ENCODE peak calls at places on chromosome 21, in eight cellular contexts. M, E, F, P, K, L, V and G are unnamed samples.

GRCh38 chr21:19236209-19236608 is 832.6 kb upstream of the TMPRSS15 start:
- DNase-seq in M (no peak), E (no peak), F (no peak), P (peak; percentile 10), K (no peak), L (no peak), V (no peak), G (no peak)

GRCh38 chr21:35084869-35085268 is 35.8 kb upstream of the RUNX1 start:
- DNase-seq in M (no peak), E (peak; percentile 99), F (no peak), P (peak; percentile 95), K (no peak), L (no peak), V (no peak), G (peak; percentile 89)

GRCh38 chr21:35020902-35021301 is 28.2 kb downstream of the RUNX1 start:
- DNase-seq in M (no peak), E (peak; percentile 60), F (no peak), P (peak; percentile 61), K (no peak), L (no peak), V (no peak), G (peak; percentile 41)

GRCh38 chr21:46004168-46004861 is 22.7 kb downstream of the COL6A1 start:
- DNase-seq in M (no peak), E (no peak), F (no peak), P (no peak), K (peak; percentile 19), L (peak; percentile 55), V (no peak), G (no peak)

GRCh38 chr21:18498428-18498827 is 94.8 kb upstream of the TMPRSS15 start:
- DNase-seq in M (no peak), E (no peak), F (no peak), P (no peak), K (no peak), L (no peak), V (no peak), G (no peak)

GRCh38 chr21:17105972-17106371 is 406.9 kb upstream of the CXADR start:
- DNase-seq in M (no peak), E (no peak), F (no peak), P (no peak), K (no peak), L (no peak), V (no peak), G (no peak)

GRCh38 chr21:38322551-38322950 is 65.8 kb downstream of the KCNJ15 start:
- DNase-seq in M (no peak), E (peak; percentile 51), F (no peak), P (no peak), K (no peak), L (no peak), V (no peak), G (peak; percentile 58)

GRCh38 chr21:18155508-18156193 is 89.0 kb upstream of the CHODL start:
- DNase-seq in M (no peak), E (peak; percentile 36), F (no peak), P (peak; percentile 9), K (no peak), L (no peak), V (no peak), G (no peak)

GRCh38 chr21:38956791-38957571 is 151.3 kb downstream of the ETS2 start:
- DNase-seq in M (peak; percentile 50), E (peak; percentile 41), F (no peak), P (no peak), K (no peak), L (no peak), V (no peak), G (no peak)

GRCh38 chr21:32181415-32181814 is 97.4 kb downstream of the MIS18A start:
- DNase-seq in M (no peak), E (no peak), F (no peak), P (no peak), K (no peak), L (no peak), V (no peak), G (no peak)

GRCh38 chr21:31733521-31734149 is 1.7 kb upstream of the SCAF4 start:
- DNase-seq in M (no peak), E (no peak), F (peak; percentile 33), P (no peak), K (no peak), L (no peak), V (no peak), G (no peak)

GRCh38 chr21:39612233-39613028 is at the start of gene B3GALT5:
- DNase-seq in M (peak; percentile 66), E (peak; percentile 72), F (peak; percentile 88), P (peak; percentile 45), K (no peak), L (no peak), V (no peak), G (no peak)

GRCh38 chr21:16634522-16634914 is 878.3 kb upstream of the CXADR start:
- DNase-seq in M (no peak), E (no peak), F (no peak), P (no peak), K (no peak), L (no peak), V (no peak), G (no peak)

GRCh38 chr21:29676395-29676794 is 263.4 kb downstream of the GRIK1 start:
- DNase-seq in M (no peak), E (no peak), F (no peak), P (no peak), K (no peak), L (no peak), V (no peak), G (no peak)

GRCh38 chr21:30434033-30434631 is 4.1 kb downstream of the KRTAP13-4 start:
- DNase-seq in M (peak; percentile 48), E (peak; percentile 0), F (peak; percentile 33), P (peak; percentile 78), K (no peak), L (no peak), V (no peak), G (no peak)

GRCh38 chr21:35367558-35367957 is 318.5 kb upstream of the RUNX1 start:
- DNase-seq in M (no peak), E (no peak), F (no peak), P (no peak), K (no peak), L (no peak), V (no peak), G (no peak)

GRCh38 chr21:38301321-38302214 is 44.8 kb downstream of the KCNJ15 start:
- DNase-seq in M (no peak), E (no peak), F (no peak), P (no peak), K (no peak), L (no peak), V (no peak), G (no peak)

GRCh38 chr21:30612132-30612531 is 1.6 kb downstream of the KRTAP6-1 start:
- DNase-seq in M (no peak), E (no peak), F (no peak), P (no peak), K (no peak), L (no peak), V (no peak), G (no peak)

GRCh38 chr21:39088831-39089380 is 94.3 kb downstream of the PSMG1 start:
- DNase-seq in M (no peak), E (peak; percentile 76), F (no peak), P (peak; percentile 66), K (no peak), L (no peak), V (no peak), G (peak; percentile 68)

GRCh38 chr21:33893917-33894316 is 21.7 kb downstream of the ATP5PO start:
- DNase-seq in M (no peak), E (no peak), F (peak; percentile 34), P (no peak), K (no peak), L (no peak), V (no peak), G (no peak)

GRCh38 chr21:33890187-33890586 is 25.4 kb downstream of the ATP5PO start:
- DNase-seq in M (no peak), E (no peak), F (no peak), P (no peak), K (no peak), L (no peak), V (no peak), G (no peak)

GRCh38 chr21:33894736-33895288 is 20.8 kb downstream of the ATP5PO start:
- DNase-seq in M (peak; percentile 91), E (peak; percentile 89), F (peak; percentile 88), P (peak; percentile 90), K (peak; percentile 87), L (peak; percentile 84), V (peak; percentile 82), G (peak; percentile 83)

GRCh38 chr21:33895356-33895755 is 20.2 kb downstream of the ATP5PO start:
- DNase-seq in M (no peak), E (no peak), F (no peak), P (no peak), K (no peak), L (no peak), V (no peak), G (no peak)

GRCh38 chr21:33892853-33893252 is 22.8 kb downstream of the ATP5PO start:
- DNase-seq in M (no peak), E (no peak), F (peak; percentile 27), P (no peak), K (no peak), L (no peak), V (no peak), G (no peak)
- TF ChIP-seq CTCF in M (no peak), E (no peak), F (peak; percentile 11), P (peak; percentile 17), K (no peak), L (no peak), V (no peak), G (peak; percentile 24)

GRCh38 chr21:44972301-44972814 is 32.5 kb downstream of the SLX9 start:
- DNase-seq in M (no peak), E (no peak), F (no peak), P (peak; percentile 16), K (no peak), L (no peak), V (no peak), G (no peak)
- TF ChIP-seq CTCF in M (no peak), E (no peak), F (no peak), P (peak; percentile 31), K (no peak), L (no peak), V (no peak), G (no peak)

GRCh38 chr21:27582246-27582945 is 615.5 kb upstream of the ADAMTS5 start:
- DNase-seq in M (no peak), E (peak; percentile 44), F (no peak), P (no peak), K (no peak), L (no peak), V (no peak), G (no peak)
- TF ChIP-seq CTCF in M (no peak), E (no peak), F (no peak), P (no peak), K (no peak), L (no peak), V (no peak), G (no peak)

DNA sequence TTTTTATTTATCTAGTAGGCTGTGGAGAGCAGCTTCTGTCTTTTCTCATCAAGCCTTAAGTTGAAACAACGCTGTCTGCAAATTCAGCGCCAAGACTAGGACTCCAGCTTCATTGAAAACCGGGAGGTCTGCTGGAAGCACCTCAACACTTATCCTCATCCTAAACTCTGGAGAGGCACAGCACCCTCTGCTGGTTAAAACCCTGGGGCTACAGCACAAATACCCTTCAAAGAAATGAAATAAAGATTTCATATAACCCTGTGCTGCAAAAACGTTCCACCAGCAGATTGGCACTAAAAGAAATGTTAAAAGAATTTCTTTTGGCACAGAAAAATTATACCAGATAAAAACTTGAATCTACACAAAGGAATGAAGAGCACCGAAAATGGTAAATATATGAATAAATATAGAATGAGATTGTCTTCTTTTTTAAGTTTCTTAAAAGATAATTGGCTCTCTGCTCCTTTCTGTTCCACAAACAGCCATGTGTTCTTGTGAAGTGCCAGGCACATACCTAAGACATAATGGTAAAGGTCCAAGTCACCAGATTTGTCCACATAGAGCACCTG is 227.7 kb upstream of the SAMSN1 start:
- DNase-seq in M (peak; percentile 35), E (no peak), F (peak; percentile 1), P (peak; percentile 77), K (peak; percentile 55), L (peak; percentile 61), V (peak; percentile 63), G (no peak)
- TF ChIP-seq CTCF in M (peak; percentile 47), E (no peak), F (peak; percentile 45), P (peak; percentile 89), K (peak; percentile 35), L (peak; percentile 59), V (peak; percentile 64), G (peak; percentile 44)